ENCODE peak calls at places on chromosomes 11 and 22, in ten cellular contexts. Q is psoas muscle, R is small intestine, C is fibroblast of lung, H is IMR-90, P is uterus, D is substantia nigra, L is A549, E is gastrocnemius medialis, U is right cardiac atrium. N is an unnamed sample.

GRCh38 chr11:75560644-75561043 is 1.4 kb upstream of the SERPINH1 start:
- DNase-seq in R (no peak), E (no peak), U (no peak), H (peak; percentile 45), L (no peak), C (no peak), Q (no peak), P (no peak), D (no peak), N (no peak)

GRCh38 chr11:59025097-59025496 is 61.0 kb upstream of the GLYATL1B start:
- DNase-seq in P (no peak), C (no peak), H (no peak), U (no peak), L (peak; percentile 4), Q (no peak), R (peak; percentile 84), E (no peak), D (no peak), N (no peak)

GRCh38 chr11:29334781-29335140 is 682.1 kb downstream of the KCNA4 start:
- DNase-seq in D (no peak), L (no peak), U (no peak), C (no peak), H (peak; percentile 37), P (no peak), Q (no peak), R (no peak), E (no peak), N (no peak)

GRCh38 chr11:22115470-22116037 is 77.3 kb upstream of the ANO5 start:
- DNase-seq in R (no peak), C (no peak), Q (peak; percentile 52), H (no peak), E (peak; percentile 37), U (no peak), P (no peak), L (no peak), D (no peak), N (no peak)

GRCh38 chr22:43412808-43413785 is 1.3 kb downstream of the MPPED1 start:
- DNase-seq in E (no peak), U (no peak), R (no peak), C (no peak), L (no peak), P (no peak), Q (no peak), H (no peak), D (peak; percentile 15), N (no peak)

GRCh38 chr11:819129-819931 is 616 bp downstream of the PNPLA2 start:
- DNase-seq in E (peak; percentile 90), L (peak; percentile 88), Q (peak; percentile 96), C (peak; percentile 80), D (peak; percentile 91), H (peak; percentile 73), U (peak; percentile 97), R (peak; percentile 93), P (peak; percentile 90), N (peak; percentile 91)

GRCh38 chr11:72336163-72336562 is 92.2 kb upstream of the PHOX2A start:
- DNase-seq in H (no peak), C (no peak), P (no peak), E (no peak), Q (no peak), U (no peak), L (no peak), R (no peak), D (no peak), N (no peak)

GRCh38 chr11:117345039-117345438 is 17.4 kb downstream of the CEP164 start:
- DNase-seq in Q (no peak), P (no peak), R (no peak), D (no peak), E (no peak), H (peak; percentile 54), U (no peak), C (no peak), L (no peak), N (no peak)

GRCh38 chr11:95143106-95143681 is 53.5 kb downstream of the ENDOD1 start:
- DNase-seq in Q (no peak), P (no peak), D (no peak), E (no peak), U (no peak), R (no peak), H (peak; percentile 70), L (no peak), C (no peak), N (no peak)

GRCh38 chr11:112213753-112214152 is 12.5 kb upstream of the PTS start:
- DNase-seq in U (no peak), Q (no peak), D (no peak), C (no peak), H (peak; percentile 61), L (no peak), E (no peak), P (no peak), R (no peak), N (no peak)

GRCh38 chr22:45842141-45842831 is 134.7 kb downstream of the WNT7B start:
- DNase-seq in L (no peak), H (peak; percentile 77), D (no peak), U (no peak), E (no peak), Q (no peak), R (no peak), P (no peak), C (peak; percentile 13), N (no peak)

GRCh38 chr11:122141757-122142156 is 25.7 kb upstream of the BLID start:
- DNase-seq in Q (no peak), E (no peak), P (no peak), U (no peak), H (no peak), D (peak; percentile 10), C (no peak), L (no peak), R (no peak), N (no peak)

GRCh38 chr22:48577014-48577690 is 1250.5 kb downstream of the BRD1 start:
- DNase-seq in E (no peak), Q (peak; percentile 44), U (peak; percentile 31), H (no peak), D (no peak), C (no peak), L (no peak), R (no peak), P (no peak), N (no peak)

GRCh38 chr11:34890089-34890488 is 26.1 kb downstream of the APIP start:
- DNase-seq in L (peak; percentile 14), P (no peak), R (peak; percentile 6), E (no peak), Q (no peak), H (no peak), C (peak; percentile 58), D (no peak), U (no peak), N (no peak)

GRCh38 chr22:33652596-33652995 is 267.7 kb downstream of the LARGE1 start:
- DNase-seq in H (peak; percentile 31), D (no peak), P (no peak), Q (no peak), U (no peak), L (peak; percentile 12), E (no peak), C (no peak), R (peak; percentile 60), N (no peak)

GRCh38 chr11:121595717-121596156 is 143.0 kb upstream of the SORL1-AS1 start:
- DNase-seq in P (no peak), E (no peak), U (peak; percentile 63), C (peak; percentile 100), Q (no peak), R (no peak), H (peak; percentile 100), D (no peak), L (peak; percentile 51), N (no peak)

DNA sequence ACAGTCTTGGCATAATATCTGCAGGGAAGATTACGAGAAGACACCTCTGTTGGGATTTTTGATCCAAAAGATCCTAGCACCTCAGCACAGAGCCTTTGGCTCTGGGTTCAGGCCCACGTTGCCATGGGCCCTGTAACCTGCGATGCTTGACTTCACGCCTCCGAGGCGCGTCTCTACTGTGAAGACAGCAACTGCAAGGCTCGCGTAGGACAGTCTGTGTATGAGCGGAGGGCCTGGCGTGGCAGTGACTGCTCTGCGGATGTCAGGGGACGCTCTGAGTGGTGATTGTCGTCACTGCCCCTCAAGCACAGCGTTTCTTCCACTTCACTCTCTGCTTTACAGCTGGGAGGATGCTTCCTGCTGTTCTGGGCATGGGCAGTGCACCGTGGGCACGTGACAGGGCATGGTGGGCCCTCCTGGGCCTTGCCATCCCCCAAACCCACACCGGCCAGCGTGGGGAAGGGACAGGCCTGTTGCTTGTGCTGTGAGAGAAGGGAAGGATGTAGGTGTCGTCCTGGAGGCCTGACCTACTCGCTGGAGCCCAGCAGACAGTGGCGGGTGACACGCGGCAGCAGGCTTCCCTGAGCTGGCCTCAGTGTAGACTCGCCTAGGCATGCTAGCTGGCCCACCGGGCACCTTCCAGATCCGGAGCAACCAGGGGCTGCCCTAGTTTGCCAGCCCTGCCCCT is 26.5 kb downstream of the GLB1L2 start:
- DNase-seq in D (no peak), U (no peak), C (no peak), P (no peak), H (no peak), E (no peak), R (no peak), L (no peak), Q (peak; percentile 27), N (no peak)
- H3K27ac ChIP-seq in D (no peak overlapping the region), U (no peak overlapping the region), C (no peak overlapping the region), P (no peak overlapping the region), H (no peak overlapping the region), E (no peak overlapping the region), R (no peak overlapping the region), L (no peak overlapping the region), Q (no peak overlapping the region), N (no peak overlapping the region)

GRCh38 chr22:17710023-17710422 is 64.2 kb downstream of the BID start:
- DNase-seq in L (no peak), C (no peak), U (no peak), Q (no peak), D (no peak), R (no peak), P (no peak), H (no peak), E (no peak), N (no peak)
- H3K27ac ChIP-seq in L (no peak overlapping the region), C (no peak overlapping the region), U (no peak overlapping the region), Q (no peak overlapping the region), D (no peak overlapping the region), R (no peak overlapping the region), P (no peak overlapping the region), H (no peak overlapping the region), E (peak overlapping the region; percentile 39), N (no peak overlapping the region)

DNA sequence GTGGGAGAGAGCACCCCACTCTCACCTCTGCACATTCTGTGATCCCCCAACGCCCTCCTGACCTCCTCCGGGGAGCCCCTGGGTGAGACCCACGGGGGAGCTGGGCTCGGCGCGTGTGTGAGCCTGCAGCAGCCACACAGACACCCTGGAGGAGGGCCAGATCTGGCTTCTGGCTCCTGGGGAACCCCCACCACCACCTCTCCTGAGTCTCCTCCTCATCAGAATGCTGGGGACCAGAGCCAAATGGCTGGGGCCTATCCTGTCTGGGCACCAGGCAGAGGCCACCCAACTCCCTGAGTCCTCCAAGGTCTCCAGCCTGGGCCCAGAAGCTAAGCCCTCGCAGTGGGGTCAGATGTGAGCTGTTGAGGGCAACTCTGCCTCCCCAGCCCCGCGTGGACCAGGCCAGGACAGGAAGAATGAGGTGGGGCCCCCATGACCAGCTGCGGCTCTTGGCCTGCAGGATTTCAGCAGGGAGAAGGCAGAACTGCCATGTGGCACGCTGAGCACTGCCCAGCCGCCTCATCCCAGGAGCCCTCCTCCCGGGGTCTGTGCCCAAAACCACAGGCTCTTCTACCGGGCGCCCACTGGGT is 5.5 kb upstream of the PIM3 start:
- DNase-seq in E (no peak), H (no peak), U (peak; percentile 56), L (no peak), C (no peak), D (no peak), R (no peak), Q (peak; percentile 59), P (no peak), N (no peak)
- H3K27ac ChIP-seq in E (peak overlapping the region; percentile 93), H (no peak overlapping the region), U (peak overlapping the region; percentile 72), L (no peak overlapping the region), C (no peak overlapping the region), D (no peak overlapping the region), R (no peak overlapping the region), Q (peak overlapping the region; percentile 89), P (no peak overlapping the region), N (no peak overlapping the region)

GRCh38 chr22:21970800-21971617 is 11.6 kb downstream of the TOP3B start:
- DNase-seq in C (no peak), R (no peak), Q (no peak), P (no peak), L (no peak), H (no peak), U (peak; percentile 29), D (no peak), E (no peak), N (no peak)
- H3K27ac ChIP-seq in C (no peak overlapping the region), R (no peak overlapping the region), Q (no peak overlapping the region), P (no peak overlapping the region), L (no peak overlapping the region), H (no peak overlapping the region), U (no peak overlapping the region), D (no peak overlapping the region), E (no peak overlapping the region), N (no peak overlapping the region)

N was measured in CD4-positive, alpha-beta T cell.